ENCODE peak calls at places on chromosomes 3 and 15, in four cellular contexts. X is Caco-2, F is endodermal cell, H is bronchial epithelial cell. O is an unnamed sample.

GRCh38 chr15:51801391-51801835 is 28.0 kb upstream of the TMOD3 start:
- DNase-seq in X (peak), F (peak), H (no peak), O (no peak)

GRCh38 chr3:14531856-14532395 is 8.2 kb downstream of the GRIP2 start:
- DNase-seq in X (no peak), F (no peak), H (no peak), O (no peak)

GRCh38 chr3:169772530-169772950 is 656 bp upstream of the MYNN start:
- DNase-seq in X (peak), F (peak), H (peak), O (peak)

GRCh38 chr3:142022381-142022780 is 127.0 kb downstream of the TFDP2 start:
- DNase-seq in X (peak), F (no peak), H (no peak), O (no peak)

GRCh38 chr15:73239564-73240208 is 129.1 kb downstream of the HCN4 start:
- DNase-seq in X (no peak), F (peak), H (peak), O (no peak)

GRCh38 chr3:161559177-161559998 is 62.8 kb downstream of the OTOL1 start:
- DNase-seq in X (peak), F (peak), H (peak), O (peak)

GRCh38 chr15:53072077-53072476 is 281.9 kb upstream of the ONECUT1 start:
- DNase-seq in X (peak), F (peak), H (peak), O (peak)

GRCh38 chr3:183698318-183698731 is 728 bp downstream of the YEATS2 start:
- DNase-seq in X (peak), F (no peak), H (peak), O (peak)

GRCh38 chr3:152174876-152175575 is 93.7 kb upstream of the MBNL1 start:
- DNase-seq in X (no peak), F (no peak), H (no peak), O (peak)

GRCh38 chr15:74664028-74664616 is 31.7 kb downstream of the EDC3 start:
- DNase-seq in X (peak), F (no peak), H (peak), O (peak)

GRCh38 chr15:38536201-38536676 is 28.4 kb downstream of the RASGRP1 start:
- DNase-seq in X (no peak), F (no peak), H (no peak), O (peak)

GRCh38 chr3:138594150-138594934 is at the start of gene CEP70:
- DNase-seq in X (peak), F (peak), H (peak), O (peak)

GRCh38 chr3:171293142-171293782 is 166.9 kb downstream of the TNIK start:
- DNase-seq in X (no peak), F (no peak), H (no peak), O (no peak)

GRCh38 chr3:77935418-77935817 is 895.5 kb downstream of the ROBO2 start:
- DNase-seq in X (no peak), F (no peak), H (peak), O (no peak)

GRCh38 chr3:149506540-149506939 is 32.0 kb downstream of the TM4SF4 start:
- DNase-seq in X (no peak), F (no peak), H (no peak), O (peak)

GRCh38 chr3:132135628-132136333 is 101.0 kb upstream of the CPNE4 start:
- DNase-seq in X (no peak), F (peak), H (peak), O (peak)

GRCh38 chr3:132136334-132136716 is 101.5 kb upstream of the CPNE4 start:
- DNase-seq in X (no peak), F (no peak), H (no peak), O (no peak)

GRCh38 chr3:132134611-132135010 is 99.8 kb upstream of the CPNE4 start:
- DNase-seq in X (no peak), F (no peak), H (peak), O (peak)
- H3K4me3 ChIP-seq in X (no peak), F (no peak), H (no peak), O (no peak)

GRCh38 chr3:104596551-104596950 is 770.2 kb upstream of the ALCAM start:
- DNase-seq in X (peak), F (peak), H (peak), O (peak)
- TF ChIP-seq CTCF in X (peak), F (peak), H (peak), O (peak)

GRCh38 chr3:185399629-185400339 is 36.8 kb downstream of the MAP3K13 start:
- DNase-seq in X (no peak), F (no peak), H (no peak), O (no peak)
- H3K4me3 ChIP-seq in X (no peak), F (no peak), H (no peak), O (no peak)

GRCh38 chr15:34304613-34305012 is 33.0 kb downstream of the SLC12A6 start:
- DNase-seq in X (no peak), F (no peak), H (peak), O (peak)
- TF ChIP-seq CTCF in X (no peak), F (no peak), H (no peak), O (no peak)

DNA sequence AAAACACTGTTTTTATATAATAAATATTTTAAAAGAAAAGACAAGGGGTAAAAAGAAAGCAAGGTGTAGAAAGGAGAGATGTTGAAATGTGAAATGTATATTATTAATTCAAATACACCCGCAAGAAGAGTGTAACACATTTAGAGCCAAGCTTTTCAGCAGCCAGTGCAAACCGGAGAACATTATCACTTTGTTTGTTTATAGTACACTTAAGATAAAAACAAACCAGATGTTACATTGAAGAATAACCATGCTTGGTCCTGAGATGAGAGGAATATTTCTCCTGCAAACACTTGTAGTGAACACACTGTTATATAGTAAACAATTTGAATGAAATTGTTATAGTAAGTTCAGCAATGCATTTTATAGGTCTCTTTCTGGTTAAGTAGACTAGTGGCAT is 1441.5 kb downstream of the OTOL1 start:
- DNase-seq in X (no peak), F (no peak), H (no peak), O (no peak)
- H3K4me3 ChIP-seq in X (no peak), F (no peak), H (no peak), O (no peak)

DNA sequence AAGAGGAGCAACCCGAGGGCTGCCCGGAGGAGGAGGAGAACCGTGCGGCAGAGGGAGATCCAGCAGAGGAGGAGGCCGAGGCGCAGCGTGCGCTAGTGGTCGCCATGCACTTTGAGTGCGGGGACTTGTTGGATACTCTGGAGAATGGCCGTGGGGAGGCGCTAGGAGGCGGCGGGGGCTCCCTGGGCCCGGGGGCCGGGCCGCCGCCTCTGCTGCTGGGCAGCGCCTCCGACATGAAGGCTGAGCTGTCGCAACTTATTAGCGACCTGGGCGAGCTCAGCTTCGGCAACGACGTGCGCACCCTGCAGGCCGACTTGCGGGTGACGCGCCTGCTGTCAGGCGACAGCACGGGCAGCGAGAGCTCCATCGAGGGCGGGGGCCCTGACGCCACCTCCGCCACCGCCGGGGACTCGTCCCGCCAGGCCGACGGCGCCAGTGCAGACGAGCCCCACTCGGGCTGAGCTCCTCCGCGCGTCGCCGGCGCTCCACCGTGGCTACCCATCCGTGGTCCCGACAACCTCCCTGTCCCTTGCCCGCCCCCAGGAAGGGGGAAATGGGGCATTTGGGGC is 2.0 kb downstream of the FAM43A start:
- DNase-seq in X (peak), F (peak), H (peak), O (peak)
- TF ChIP-seq CTCF in X (no peak), F (peak), H (peak), O (peak)

GRCh38 chr3:48151807-48152427 is 36.3 kb downstream of the CDC25A start:
- DNase-seq in X (no peak), F (no peak), H (no peak), O (peak)
- H3K4me3 ChIP-seq in X (no peak), F (no peak), H (no peak), O (no peak)

DNA sequence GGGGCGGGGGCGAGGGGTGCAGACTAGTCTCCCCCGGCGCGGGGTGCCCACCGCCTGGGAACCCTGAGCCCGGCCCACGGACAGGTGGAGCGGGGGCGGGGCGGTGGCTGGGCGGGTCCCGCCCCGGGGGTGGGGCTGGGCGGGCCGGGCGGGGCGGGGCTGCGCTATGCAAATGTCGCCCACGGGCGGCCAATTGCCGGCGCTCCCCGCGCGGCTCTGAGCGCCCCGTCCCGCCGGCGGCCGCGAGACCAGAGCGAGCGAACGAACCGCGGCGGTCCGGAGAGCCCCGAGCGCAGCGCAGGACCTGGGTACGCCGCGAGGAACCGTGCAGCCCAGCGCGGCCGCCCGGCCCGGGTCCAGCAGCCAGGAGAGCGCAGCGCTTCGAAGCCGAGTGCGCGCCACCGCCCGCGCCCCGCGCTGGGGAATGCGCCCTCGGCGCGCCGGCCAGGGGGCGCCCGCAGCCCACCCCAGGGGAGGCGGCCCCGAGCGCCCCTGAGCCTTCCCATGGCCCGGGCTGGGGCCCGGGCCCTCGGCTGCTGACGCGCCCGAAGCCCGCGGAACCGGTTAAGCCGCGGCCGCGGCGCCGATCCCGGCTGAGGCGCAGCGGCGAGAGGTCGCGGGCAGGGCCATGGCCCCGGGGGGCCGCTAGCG is at the start of gene SEMA3F:
- DNase-seq in X (peak), F (peak), H (no peak), O (peak)
- TF ChIP-seq CTCF in X (no peak), F (peak), H (peak), O (no peak)

O was measured in foreskin fibroblast.